ENCODE peak calls at places on chromosomes 4 and X, in five cellular contexts. E is activated effector memory CD4-positive, alpha-beta T cell treated with Interleukin-2 at 50 U/mL for 16 hours; F is SW480; Z is HCEC 1CT; M is endothelial cell. N is an unnamed sample.

GRCh38 chr4:153741529-153741928 is 18.3 kb downstream of the RNF175 start:
- DNase-seq in E (no peak), F (no peak), Z (no peak), M (no peak), N (no peak)

GRCh38 chr4:104969394-104970066 is 177.1 kb upstream of the TET2 start:
- DNase-seq in E (no peak), F (no peak), Z (no peak), M (no peak), N (no peak)

GRCh38 chrX:38939067-38939466 is 137.8 kb downstream of the MID1IP1 start:
- DNase-seq in E (no peak), F (no peak), Z (peak), M (no peak), N (no peak)

GRCh38 chr4:74628808-74629616 is 165.3 kb downstream of the BTC start:
- DNase-seq in E (no peak), F (peak), Z (no peak), M (no peak), N (no peak)

GRCh38 chr4:128477540-128477939 is 189.9 kb upstream of the PGRMC2 start:
- DNase-seq in E (no peak), F (no peak), Z (no peak), M (no peak), N (no peak)

GRCh38 chr4:144647095-144647959 is 1.4 kb downstream of the HHIP start:
- DNase-seq in E (no peak), F (no peak), Z (no peak), M (peak), N (peak)

GRCh38 chr4:26021417-26022345 is 107.7 kb downstream of the SMIM20 start:
- DNase-seq in E (no peak), F (no peak), Z (no peak), M (no peak), N (no peak)

GRCh38 chr4:113435893-113436292 is 325.6 kb downstream of the CAMK2D start:
- DNase-seq in E (no peak), F (peak), Z (peak), M (no peak), N (peak)

GRCh38 chrX:39631275-39631674 is 466.5 kb downstream of the BCOR start:
- DNase-seq in E (no peak), F (peak), Z (no peak), M (no peak), N (no peak)

GRCh38 chr4:77113069-77113468 is 37.3 kb upstream of the CCNI start:
- DNase-seq in E (no peak), F (no peak), Z (no peak), M (no peak), N (no peak)

GRCh38 chrX:147315493-147315892 is 500.9 kb upstream of the CXorf51A start:
- DNase-seq in E (no peak), F (no peak), Z (no peak), M (no peak), N (no peak)

GRCh38 chr4:17376205-17376604 is 135.7 kb downstream of the QDPR start:
- DNase-seq in E (no peak), F (no peak), Z (no peak), M (no peak), N (no peak)

GRCh38 chrX:110338850-110339373 is 19.7 kb upstream of the RTL9 start:
- DNase-seq in E (no peak), F (no peak), Z (no peak), M (no peak), N (no peak)

GRCh38 chrX:108071578-108071977 is 19.8 kb downstream of the PSMD10 start:
- DNase-seq in E (no peak), F (no peak), Z (no peak), M (no peak), N (no peak)

GRCh38 chrX:18640686-18641085 is 31.2 kb downstream of the RS1 start:
- DNase-seq in E (no peak), F (no peak), Z (no peak), M (no peak), N (peak)

GRCh38 chrX:103780701-103781402 is 4.2 kb downstream of the PLP1 start:
- DNase-seq in E (no peak), F (no peak), Z (no peak), M (no peak), N (no peak)

GRCh38 chrX:47936940-47937317 is 66.9 kb downstream of the ZNF182 start:
- DNase-seq in E (no peak), F (no peak), Z (no peak), M (no peak), N (no peak)

GRCh38 chr4:158161561-158162354 is 11.1 kb downstream of the GASK1B start:
- DNase-seq in E (no peak), F (no peak), Z (peak), M (no peak), N (peak)

GRCh38 chr4:156971623-156972369 is at the start of gene PDGFC:
- DNase-seq in E (no peak), F (peak), Z (peak), M (peak), N (peak)

GRCh38 chr4:55396305-55397023 is 707 bp downstream of the TMEM165 start:
- DNase-seq in E (peak), F (peak), Z (peak), M (peak), N (peak)